ENCODE peak calls at places on chromosomes 7 and 10, in six cellular contexts. W is fibroblast of lung, U is aorta, I is germinal center, D is caudate nucleus, V is A172. H is an unnamed sample.

GRCh38 chr7:122727759-122728158 is 25.0 kb upstream of the RNF148 start:
- DNase-seq in W (no peak), U (no peak), I (no peak), D (no peak), V (no peak), H (no peak)

GRCh38 chr10:116183733-116184447 is 89.1 kb downstream of the GFRA1 start:
- DNase-seq in W (no peak), U (no peak), I (no peak), D (no peak), V (peak), H (no peak)

GRCh38 chr7:105765846-105766245 is 110.6 kb downstream of the ATXN7L1 start:
- DNase-seq in W (no peak), U (no peak), I (no peak), D (no peak), V (no peak), H (no peak)

GRCh38 chr10:62194924-62195674 is 73.5 kb downstream of the RTKN2 start:
- DNase-seq in W (no peak), U (no peak), I (no peak), D (no peak), V (no peak), H (no peak)

GRCh38 chr7:76515999-76516443 is 5.7 kb downstream of the UPK3B start:
- DNase-seq in W (no peak), U (no peak), I (peak), D (peak), V (no peak), H (no peak)

GRCh38 chr10:49318028-49318427 is 19.1 kb downstream of the C10orf71 start:
- DNase-seq in W (no peak), U (no peak), I (no peak), D (no peak), V (no peak), H (no peak)

GRCh38 chr10:106185991-106186390 is 978.5 kb downstream of the SORCS1 start:
- DNase-seq in W (peak), U (no peak), I (no peak), D (no peak), V (no peak), H (no peak)

GRCh38 chr10:17386616-17387075 is 67.7 kb downstream of the ST8SIA6 start:
- DNase-seq in W (peak), U (no peak), I (no peak), D (no peak), V (no peak), H (no peak)

GRCh38 chr7:29866490-29866930 is 60.2 kb downstream of the WIPF3 start:
- DNase-seq in W (peak), U (peak), I (no peak), D (no peak), V (no peak), H (peak)

GRCh38 chr10:102850025-102850518 is 4.0 kb upstream of the BORCS7 start:
- DNase-seq in W (no peak), U (no peak), I (no peak), D (no peak), V (no peak), H (no peak)

GRCh38 chr10:45404087-45404769 is 30.2 kb downstream of the ALOX5 start:
- DNase-seq in W (no peak), U (no peak), I (no peak), D (no peak), V (no peak), H (peak)

GRCh38 chr10:130339911-130340310 is 203.7 kb downstream of the GLRX3 start:
- DNase-seq in W (no peak), U (no peak), I (no peak), D (no peak), V (no peak), H (no peak)

GRCh38 chr7:30789334-30789711 is 18.1 kb downstream of the MINDY4 start:
- DNase-seq in W (peak), U (no peak), I (no peak), D (no peak), V (peak), H (no peak)

GRCh38 chr7:945147-945555 is 9.3 kb downstream of the ADAP1 start:
- DNase-seq in W (no peak), U (peak), I (no peak), D (no peak), V (no peak), H (no peak)

GRCh38 chr7:131242123-131242650 is 85.5 kb upstream of the MKLN1 start:
- DNase-seq in W (no peak), U (no peak), I (no peak), D (no peak), V (no peak), H (no peak)

GRCh38 chr7:119472398-119473038 is 800.5 kb upstream of the KCND2 start:
- DNase-seq in W (no peak), U (no peak), I (no peak), D (no peak), V (no peak), H (no peak)

GRCh38 chr7:118352854-118353453 is 128.4 kb downstream of the ANKRD7 start:
- DNase-seq in W (peak), U (no peak), I (no peak), D (no peak), V (peak), H (peak)

GRCh38 chr7:8035647-8036518 is 67.3 kb downstream of the GLCCI1 start:
- DNase-seq in W (peak), U (no peak), I (peak), D (no peak), V (peak), H (no peak)

GRCh38 chr10:132279873-132280645 is 27.7 kb downstream of the STK32C start:
- DNase-seq in W (no peak), U (peak), I (no peak), D (no peak), V (no peak), H (no peak)

GRCh38 chr7:78095549-78095948 is 297.0 kb downstream of the PHTF2 start:
- DNase-seq in W (peak), U (no peak), I (no peak), D (no peak), V (peak), H (no peak)

GRCh38 chr10:94465684-94466083 is 63.3 kb downstream of the TBC1D12 start:
- DNase-seq in W (no peak), U (no peak), I (no peak), D (no peak), V (no peak), H (no peak)

GRCh38 chr7:34296663-34297062 is 361.4 kb upstream of the NPSR1 start:
- DNase-seq in W (no peak), U (no peak), I (no peak), D (no peak), V (no peak), H (no peak)